ENCODE peak calls at places on chromosomes 16 and 17, in six cellular contexts. Y is fibroblast of pulmonary artery, J is right atrium auricular region, L is RWPE1, H is AG04450, X is cardiac muscle cell. R is an unnamed sample.

GRCh38 chr16:2458887-2459646 is 842 bp upstream of the TEDC2 start:
- DNase-seq in Y (no peak), J (no peak), L (no peak), H (no peak), X (no peak), R (no peak)

GRCh38 chr16:11612110-11612981 is 25.6 kb upstream of the LITAF start:
- DNase-seq in Y (no peak), J (no peak), L (peak), H (no peak), X (no peak), R (peak)

GRCh38 chr16:81790772-81791171 is 11.7 kb downstream of the PLCG2 start:
- DNase-seq in Y (no peak), J (no peak), L (no peak), H (no peak), X (no peak), R (no peak)

GRCh38 chr17:6070280-6070894 is at the start of gene WSCD1:
- DNase-seq in Y (no peak), J (no peak), L (no peak), H (no peak), X (peak), R (no peak)

GRCh38 chr17:59725691-59726090 is 18.2 kb downstream of the VMP1 start:
- DNase-seq in Y (peak), J (no peak), L (no peak), H (no peak), X (no peak), R (no peak)

GRCh38 chr17:81295678-81296381 is 723 bp upstream of the SLC38A10 start:
- DNase-seq in Y (peak), J (no peak), L (peak), H (no peak), X (no peak), R (no peak)

GRCh38 chr16:63008688-63009087 is 972.5 kb upstream of the CDH8 start:
- DNase-seq in Y (no peak), J (no peak), L (no peak), H (no peak), X (no peak), R (no peak)

GRCh38 chr16:78094166-78094565 is 5.3 kb upstream of the WWOX start:
- DNase-seq in Y (no peak), J (no peak), L (no peak), H (no peak), X (no peak), R (no peak)

GRCh38 chr16:12545792-12546342 is 257.8 kb downstream of the CPPED1 start:
- DNase-seq in Y (no peak), J (no peak), L (no peak), H (no peak), X (no peak), R (no peak)

GRCh38 chr16:16971042-16971441 is 499.7 kb downstream of the XYLT1 start:
- DNase-seq in Y (no peak), J (no peak), L (no peak), H (no peak), X (no peak), R (no peak)

GRCh38 chr17:47276868-47277267 is 23.2 kb downstream of the ITGB3 start:
- DNase-seq in Y (peak), J (peak), L (no peak), H (no peak), X (peak), R (no peak)

GRCh38 chr16:2839650-2840450 is 9.7 kb downstream of the ZG16B start:
- DNase-seq in Y (no peak), J (no peak), L (no peak), H (no peak), X (no peak), R (peak)

GRCh38 chr16:12819126-12820117 is 15.7 kb upstream of the CPPED1 start:
- DNase-seq in Y (peak), J (peak), L (peak), H (no peak), X (peak), R (peak)

GRCh38 chr17:38465420-38466345 is 37.4 kb downstream of the ARHGAP23 start:
- DNase-seq in Y (peak), J (peak), L (no peak), H (no peak), X (no peak), R (no peak)

GRCh38 chr17:35683588-35683987 is 47.9 kb upstream of the RASL10B start:
- DNase-seq in Y (no peak), J (no peak), L (no peak), H (no peak), X (no peak), R (no peak)

GRCh38 chr16:11675561-11676511 is 7.6 kb downstream of the SNN start:
- DNase-seq in Y (no peak), J (no peak), L (peak), H (no peak), X (no peak), R (no peak)

GRCh38 chr17:46770818-46771600 is 47.5 kb downstream of the WNT3 start:
- DNase-seq in Y (peak), J (no peak), L (peak), H (no peak), X (peak), R (no peak)

GRCh38 chr17:73760186-73760758 is 116.0 kb upstream of the SDK2 start:
- DNase-seq in Y (no peak), J (no peak), L (no peak), H (no peak), X (peak), R (no peak)

GRCh38 chr16:57297856-57298255 is 13.4 kb upstream of the PLLP start:
- DNase-seq in Y (no peak), J (no peak), L (no peak), H (no peak), X (no peak), R (no peak)

GRCh38 chr17:46194393-46195216 is 1.4 kb upstream of the KANSL1 start:
- DNase-seq in Y (peak), J (no peak), L (peak), H (no peak), X (peak), R (no peak)

GRCh38 chr17:57870283-57870635 is 20.4 kb upstream of the MRPS23 start:
- DNase-seq in Y (no peak), J (no peak), L (no peak), H (no peak), X (no peak), R (no peak)

GRCh38 chr16:50303041-50303604 is 36.8 kb downstream of the ADCY7 start:
- DNase-seq in Y (no peak), J (no peak), L (no peak), H (no peak), X (no peak), R (no peak)

GRCh38 chr17:58002973-58003372 is 4.1 kb downstream of the SRSF1 start:
- DNase-seq in Y (no peak), J (no peak), L (no peak), H (no peak), X (no peak), R (no peak)

GRCh38 chr16:50038756-50039529 is 13.9 kb downstream of the CNEP1R1 start:
- DNase-seq in Y (no peak), J (peak), L (no peak), H (no peak), X (no peak), R (peak)

GRCh38 chr16:88957887-88958577 is 19.0 kb downstream of the CBFA2T3 start:
- DNase-seq in Y (no peak), J (no peak), L (no peak), H (no peak), X (no peak), R (peak)

GRCh38 chr17:32331243-32332040 is 10.5 kb downstream of the C17orf75 start:
- DNase-seq in Y (no peak), J (no peak), L (no peak), H (no peak), X (no peak), R (no peak)

GRCh38 chr16:3045758-3046505 is 429 bp upstream of the MMP25 start:
- DNase-seq in Y (no peak), J (no peak), L (no peak), H (no peak), X (peak), R (no peak)

GRCh38 chr16:22927306-22927705 is 113.3 kb downstream of the HS3ST2 start:
- DNase-seq in Y (no peak), J (no peak), L (no peak), H (no peak), X (no peak), R (no peak)

GRCh38 chr17:69506489-69506888 is 92.0 kb downstream of the MAP2K6 start:
- DNase-seq in Y (no peak), J (no peak), L (no peak), H (no peak), X (no peak), R (no peak)
- TF ChIP-seq CTCF in Y (peak), J (peak), L (no peak), H (peak), X (peak), R (peak)

DNA sequence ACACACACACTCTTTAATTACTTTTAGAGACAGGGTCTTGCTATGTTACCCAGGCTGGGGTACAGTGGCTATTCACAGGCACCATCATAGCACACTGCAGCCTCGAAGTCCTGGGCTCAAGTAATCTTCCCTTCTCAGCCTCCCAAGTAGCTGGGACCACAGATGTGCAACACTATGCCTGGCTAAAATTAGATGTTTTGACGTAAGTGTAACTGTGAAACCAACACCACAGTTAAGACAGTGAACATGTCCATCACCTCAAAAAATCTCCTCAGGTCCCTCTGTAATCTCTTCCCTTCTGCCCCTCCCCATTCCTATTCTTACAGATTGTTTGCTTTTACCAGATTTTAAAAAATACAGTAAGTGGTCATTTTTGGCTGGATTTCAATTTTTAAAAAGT is 66.7 kb downstream of the RPGRIP1L start:
- DNase-seq in Y (no peak), J (no peak), L (no peak), H (no peak), X (no peak), R (no peak)
- TF ChIP-seq CTCF in Y (no peak), J (no peak), L (no peak), H (no peak), X (no peak), R (no peak)

GRCh38 chr16:86831366-86831765 is 253.0 kb downstream of the FOXL1 start:
- DNase-seq in Y (no peak), J (no peak), L (no peak), H (no peak), X (no peak), R (no peak)

GRCh38 chr16:86835981-86836380 is 257.6 kb downstream of the FOXL1 start:
- DNase-seq in Y (no peak), J (no peak), L (no peak), H (no peak), X (no peak), R (no peak)

GRCh38 chr16:86833136-86833535 is 254.8 kb downstream of the FOXL1 start:
- DNase-seq in Y (no peak), J (no peak), L (no peak), H (no peak), X (no peak), R (no peak)

GRCh38 chr16:86836503-86837125 is 258.3 kb downstream of the FOXL1 start:
- DNase-seq in Y (peak), J (no peak), L (peak), H (peak), X (no peak), R (no peak)

GRCh38 chr16:86834451-86835035 is 256.2 kb downstream of the FOXL1 start:
- DNase-seq in Y (peak), J (no peak), L (no peak), H (peak), X (peak), R (no peak)
- TF ChIP-seq CTCF in Y (peak), J (no peak), L (no peak), H (peak), X (no peak), R (no peak)

GRCh38 chr17:13265306-13265705 is 247.5 kb upstream of the ELAC2 start:
- DNase-seq in Y (no peak), J (no peak), L (no peak), H (no peak), X (no peak), R (no peak)
- TF ChIP-seq CTCF in Y (no peak), J (no peak), L (no peak), H (no peak), X (no peak), R (no peak)

GRCh38 chr17:16287563-16288027 is 65.7 kb downstream of the CENPV start:
- DNase-seq in Y (peak), J (no peak), L (no peak), H (peak), X (no peak), R (no peak)

GRCh38 chr17:16283705-16284104 is 66.7 kb downstream of the PIGL start:
- DNase-seq in Y (peak), J (no peak), L (no peak), H (no peak), X (no peak), R (no peak)

GRCh38 chr17:16286009-16286946 is 67.0 kb downstream of the CENPV start:
- DNase-seq in Y (peak), J (peak), L (peak), H (peak), X (peak), R (peak)

GRCh38 chr17:16286947-16287562 is 66.2 kb downstream of the CENPV start:
- DNase-seq in Y (peak), J (no peak), L (no peak), H (no peak), X (no peak), R (no peak)

DNA sequence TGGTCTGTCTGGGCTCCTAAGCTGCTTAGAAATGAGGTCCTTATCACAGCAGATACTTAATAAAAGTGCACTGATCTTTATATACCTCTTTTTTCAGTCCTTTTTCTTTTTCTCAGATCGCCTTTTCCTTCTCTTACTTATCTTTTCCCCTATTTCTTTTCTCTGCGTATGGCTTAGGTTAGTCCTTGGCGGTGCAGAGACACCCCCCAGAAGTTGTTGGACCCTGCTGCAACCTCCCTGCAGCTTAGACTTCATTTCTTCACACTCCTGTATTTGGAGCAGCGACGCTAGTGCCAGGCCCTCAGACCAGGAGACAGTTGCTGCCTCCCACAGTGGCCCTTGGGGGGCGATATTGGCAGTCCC is 67.6 kb downstream of the CENPV start:
- DNase-seq in Y (no peak), J (no peak), L (no peak), H (no peak), X (no peak), R (no peak)
- TF ChIP-seq CTCF in Y (peak), J (peak), L (peak), H (peak), X (peak), R (peak)

R was measured in CD14-positive monocyte.